ENCODE peak calls at places on chromosome 20, in seven cellular contexts. S, N, B, V, O, E and A are unnamed samples.

GRCh38 chr20:13261460-13262301 is 40.6 kb downstream of the ISM1 start:
- DNase-seq in V (peak; percentile 65), N (peak; percentile 52), B (no peak), E (peak; percentile 59), O (no peak), S (peak; percentile 44), A (peak; percentile 37)

GRCh38 chr20:32973077-32973717 is 31.0 kb downstream of the SUN5 start:
- DNase-seq in E (no peak), S (no peak), O (no peak), N (no peak), B (no peak), V (peak; percentile 2), A (no peak)

GRCh38 chr20:12966468-12967085 is 42.2 kb upstream of the SPTLC3 start:
- DNase-seq in O (no peak), N (peak; percentile 70), S (no peak), V (no peak), B (no peak), E (no peak), A (no peak)

GRCh38 chr20:60123652-60124051 is 165.4 kb downstream of the CDH26 start:
- DNase-seq in N (no peak), E (no peak), S (no peak), O (no peak), V (no peak), B (no peak), A (no peak)

GRCh38 chr20:168876-169275 is 11.6 kb downstream of the DEFB127 start:
- DNase-seq in S (no peak), V (no peak), O (no peak), N (no peak), B (no peak), E (no peak), A (no peak)

GRCh38 chr20:62965363-62965771 is 12.9 kb downstream of the SLC17A9 start:
- DNase-seq in V (no peak), B (no peak), S (no peak), E (no peak), O (no peak), N (no peak), A (no peak)

GRCh38 chr20:49399329-49399728 is 83.1 kb downstream of the KCNB1 start:
- DNase-seq in N (peak; percentile 61), S (no peak), O (no peak), V (no peak), E (no peak), B (no peak), A (no peak)

GRCh38 chr20:31485450-31486339 is 10.6 kb downstream of the REM1 start:
- DNase-seq in S (peak; percentile 76), B (no peak), E (no peak), V (peak; percentile 84), N (peak; percentile 86), O (no peak), A (peak; percentile 81)

GRCh38 chr20:50193851-50194830 is 3.5 kb downstream of the CEBPB start:
- DNase-seq in B (peak; percentile 62), V (peak; percentile 63), N (peak; percentile 43), O (no peak), S (no peak), E (no peak), A (peak; percentile 56)

GRCh38 chr20:60900581-60900980 is 351.5 kb upstream of the CDH4 start:
- DNase-seq in O (no peak), N (no peak), B (no peak), V (no peak), E (no peak), S (no peak), A (no peak)

GRCh38 chr20:17538517-17539170 is 7.5 kb upstream of the BFSP1 start:
- DNase-seq in N (no peak), V (no peak), E (no peak), O (no peak), S (no peak), B (no peak), A (no peak)

GRCh38 chr20:47368301-47368700 is 11.8 kb upstream of the ZMYND8 start:
- DNase-seq in N (no peak), O (no peak), E (no peak), B (no peak), S (no peak), V (no peak), A (no peak)

GRCh38 chr20:1062334-1063015 is 55.9 kb upstream of the PSMF1 start:
- DNase-seq in V (no peak), S (no peak), E (no peak), O (no peak), N (no peak), B (no peak), A (no peak)

GRCh38 chr20:43383026-43383795 is 74.5 kb upstream of the SRSF6 start:
- DNase-seq in N (peak; percentile 31), S (peak; percentile 56), O (no peak), V (no peak), B (no peak), E (no peak), A (no peak)

DNA sequence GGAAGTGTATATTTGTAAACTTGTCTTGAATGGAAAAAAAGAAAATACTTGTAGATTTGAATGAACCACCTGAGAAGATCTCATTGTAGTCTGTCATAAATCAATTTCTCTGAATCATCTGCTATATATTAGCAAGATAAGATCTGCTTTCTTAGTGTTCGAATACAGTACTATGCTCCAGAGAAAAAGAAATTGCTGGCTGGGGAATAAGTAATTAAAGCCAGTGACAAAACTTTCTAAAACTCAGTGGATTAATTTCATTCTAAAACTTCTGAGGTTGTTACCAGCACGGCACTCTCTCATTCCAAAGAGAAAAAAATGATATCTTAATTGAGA is 22.4 kb upstream of the MROH8 start:
- DNase-seq in N (no peak), V (no peak), O (no peak), S (no peak), B (no peak), E (no peak), A (no peak)
- H3K4me3 ChIP-seq in N (peak overlapping the region; percentile 15), V (no peak overlapping the region), O (no peak overlapping the region), S (no peak overlapping the region), B (no peak overlapping the region), E (no peak overlapping the region), A (no peak overlapping the region)

GRCh38 chr20:45924391-45925261 is 9.9 kb upstream of the PCIF1 start:
- DNase-seq in E (no peak), O (no peak), V (no peak), N (peak; percentile 64), S (peak; percentile 50), B (no peak), A (peak; percentile 73)

GRCh38 chr20:45927071-45927878 is 7.2 kb upstream of the PCIF1 start:
- DNase-seq in V (no peak), E (no peak), S (no peak), O (no peak), B (no peak), N (no peak), A (no peak)

GRCh38 chr20:45921618-45922189 is 9.7 kb upstream of the PLTP start:
- DNase-seq in V (no peak), O (no peak), N (no peak), S (no peak), B (no peak), E (no peak), A (no peak)

GRCh38 chr20:45925821-45926506 is 8.5 kb upstream of the PCIF1 start:
- DNase-seq in B (no peak), N (no peak), S (no peak), E (no peak), V (no peak), O (no peak), A (no peak)

DNA sequence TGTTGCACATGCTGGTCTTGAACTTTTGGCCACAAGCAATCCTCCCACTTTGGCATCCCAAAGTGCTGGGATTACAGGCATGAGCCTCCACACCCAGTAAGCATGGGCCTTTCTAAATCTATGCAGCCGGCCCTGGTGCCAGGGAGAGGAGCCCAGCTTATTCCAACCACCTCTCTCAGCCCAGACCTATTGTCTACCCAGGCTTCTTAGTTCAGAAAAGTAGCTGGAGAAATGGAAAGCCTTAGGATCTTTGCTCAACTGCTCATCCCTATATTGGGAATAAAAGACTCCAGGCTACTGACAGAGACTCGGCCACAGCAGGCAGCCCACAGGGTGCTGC is 7.8 kb upstream of the PCIF1 start:
- DNase-seq in N (no peak), O (no peak), B (no peak), S (no peak), E (no peak), V (no peak), A (no peak)
- H3K4me3 ChIP-seq in N (no peak overlapping the region), O (no peak overlapping the region), B (no peak overlapping the region), S (no peak overlapping the region), E (no peak overlapping the region), V (no peak overlapping the region), A (no peak overlapping the region)

GRCh38 chr20:30286157-30286556 is 971.3 kb upstream of the DEFB115 start:
- DNase-seq in V (peak; percentile 57), N (no peak), B (no peak), O (no peak), S (no peak), E (no peak), A (no peak)

GRCh38 chr20:30281584-30282197 is 975.8 kb upstream of the DEFB115 start:
- DNase-seq in S (no peak), V (no peak), O (no peak), N (no peak), E (no peak), B (no peak), A (no peak)

DNA sequence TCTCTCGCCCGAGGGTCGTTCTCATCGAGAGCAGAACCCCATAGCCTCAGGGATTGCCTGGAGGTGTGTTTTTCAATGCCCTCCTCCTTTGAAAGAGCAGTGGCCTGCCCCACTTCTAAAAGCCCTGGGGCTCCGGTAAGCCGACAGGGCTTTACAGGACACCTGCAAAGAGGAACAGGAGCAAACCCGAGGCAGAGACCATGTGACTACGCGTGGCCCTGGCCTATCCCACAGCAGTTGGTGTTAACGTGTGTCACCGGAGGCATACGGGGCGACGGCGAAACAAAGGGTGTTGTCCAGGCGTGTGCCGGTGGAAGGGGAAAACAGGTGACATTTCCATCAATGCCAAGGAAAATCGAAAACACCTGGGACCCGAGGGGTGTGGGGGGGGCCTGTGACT is 972.9 kb upstream of the DEFB115 start:
- DNase-seq in B (no peak), S (no peak), V (no peak), O (no peak), E (no peak), N (no peak), A (no peak)
- H3K4me3 ChIP-seq in B (peak overlapping the region; percentile 50), S (peak overlapping the region; percentile 67), V (no peak overlapping the region), O (peak overlapping the region; percentile 41), E (no peak overlapping the region), N (no peak overlapping the region), A (no peak overlapping the region)

GRCh38 chr20:36571564-36572504 is 1.6 kb upstream of the TGIF2 start:
- DNase-seq in O (no peak), E (peak; percentile 31), V (peak; percentile 91), B (no peak), N (no peak), S (no peak), A (no peak)
- H3K4me3 ChIP-seq in O (no peak overlapping the region), E (peak overlapping the region; percentile 60), V (peak overlapping the region; percentile 66), B (no peak overlapping the region), N (no peak overlapping the region), S (no peak overlapping the region), A (no peak overlapping the region)

GRCh38 chr20:34211591-34211990 is 29.6 kb upstream of the ASIP start:
- DNase-seq in E (no peak), B (no peak), O (no peak), V (no peak), N (no peak), S (no peak), A (no peak)
- H3K4me3 ChIP-seq in E (no peak overlapping the region), B (no peak overlapping the region), O (no peak overlapping the region), V (no peak overlapping the region), N (no peak overlapping the region), S (no peak overlapping the region), A (no peak overlapping the region)

GRCh38 chr20:45886590-45887345 is 654 bp downstream of the SPATA25 start:
- DNase-seq in B (no peak), S (no peak), E (no peak), O (no peak), V (no peak), N (no peak), A (no peak)
- H3K4me3 ChIP-seq in B (no peak overlapping the region), S (no peak overlapping the region), E (no peak overlapping the region), O (no peak overlapping the region), V (no peak overlapping the region), N (no peak overlapping the region), A (no peak overlapping the region)